ENCODE peak calls at places on chromosomes 7 and 10, in nine cellular contexts. G is gastrocnemius medialis, M is spleen, U is A549, Z is body of pancreas, P is tibial nerve, K is right lobe of liver, Y is transverse colon, W is upper lobe of left lung. N is an unnamed sample.

GRCh38 chr7:157495177-157495553 is 158.4 kb downstream of the DNAJB6 start:
- DNase-seq in G (no peak), M (no peak), U (no peak), Z (no peak), P (no peak), K (no peak), Y (no peak), W (no peak), N (no peak)

GRCh38 chr7:156014201-156014600 is 201.9 kb upstream of the SHH start:
- DNase-seq in G (no peak), M (no peak), U (no peak), Z (no peak), P (no peak), K (no peak), Y (no peak), W (no peak), N (no peak)

GRCh38 chr7:46385662-46386309 is 464.7 kb upstream of the IGFBP3 start:
- DNase-seq in G (no peak), M (no peak), U (peak; percentile 79), Z (no peak), P (no peak), K (no peak), Y (no peak), W (no peak), N (no peak)

GRCh38 chr10:97608991-97609561 is 19.6 kb downstream of the C10orf62 start:
- DNase-seq in G (peak; percentile 76), M (no peak), U (no peak), Z (no peak), P (no peak), K (no peak), Y (no peak), W (no peak), N (no peak)

GRCh38 chr7:131957338-131958025 is 401.1 kb upstream of the PODXL start:
- DNase-seq in G (no peak), M (no peak), U (no peak), Z (no peak), P (no peak), K (no peak), Y (no peak), W (no peak), N (no peak)

GRCh38 chr7:7719235-7719634 is 828 bp upstream of the RPA3 start:
- DNase-seq in G (peak; percentile 82), M (no peak), U (peak; percentile 35), Z (peak; percentile 68), P (no peak), K (no peak), Y (peak; percentile 18), W (no peak), N (no peak)

GRCh38 chr7:105723582-105723981 is 142.3 kb upstream of the EFCAB10 start:
- DNase-seq in G (no peak), M (no peak), U (no peak), Z (no peak), P (no peak), K (no peak), Y (no peak), W (no peak), N (no peak)

GRCh38 chr10:86579883-86580548 is 58.4 kb upstream of the WAPL start:
- DNase-seq in G (no peak), M (no peak), U (no peak), Z (no peak), P (no peak), K (no peak), Y (no peak), W (no peak), N (no peak)

GRCh38 chr7:30163231-30163894 is 28.6 kb downstream of the MTURN start:
- DNase-seq in G (no peak), M (peak; percentile 82), U (no peak), Z (peak; percentile 38), P (no peak), K (no peak), Y (no peak), W (no peak), N (no peak)

GRCh38 chr7:155267436-155267835 is 30.2 kb upstream of the INSIG1 start:
- DNase-seq in G (no peak), M (peak; percentile 64), U (no peak), Z (no peak), P (no peak), K (no peak), Y (no peak), W (no peak), N (no peak)

GRCh38 chr10:111439034-111439842 is 362.4 kb downstream of the ADRA2A start:
- DNase-seq in G (no peak), M (no peak), U (no peak), Z (no peak), P (no peak), K (no peak), Y (no peak), W (no peak), N (no peak)

GRCh38 chr7:8590225-8590624 is 156.8 kb downstream of the NXPH1 start:
- DNase-seq in G (no peak), M (no peak), U (no peak), Z (no peak), P (no peak), K (no peak), Y (no peak), W (no peak), N (no peak)

GRCh38 chr10:63273575-63273974 is 140.4 kb downstream of the NRBF2 start:
- DNase-seq in G (no peak), M (no peak), U (no peak), Z (no peak), P (no peak), K (no peak), Y (no peak), W (no peak), N (no peak)

GRCh38 chr7:142516038-142516501 is 233.2 kb upstream of the PRSS1 start:
- DNase-seq in G (no peak), M (no peak), U (peak; percentile 71), Z (peak; percentile 32), P (no peak), K (no peak), Y (peak; percentile 45), W (no peak), N (peak; percentile 63)

GRCh38 chr7:106284516-106285050 is at the start of gene NAMPT:
- DNase-seq in G (no peak), M (no peak), U (no peak), Z (peak; percentile 49), P (peak; percentile 20), K (peak; percentile 71), Y (peak; percentile 60), W (peak; percentile 95), N (peak; percentile 41)

GRCh38 chr10:102644066-102644645 is at the start of gene TRIM8:
- DNase-seq in G (no peak), M (peak; percentile 94), U (peak; percentile 61), Z (peak; percentile 58), P (no peak), K (peak; percentile 77), Y (peak; percentile 69), W (peak; percentile 94), N (no peak)

GRCh38 chr7:6160191-6160623 is 112.2 kb downstream of the CYTH3 start:
- DNase-seq in G (peak; percentile 70), M (no peak), U (peak; percentile 48), Z (peak; percentile 39), P (peak; percentile 59), K (no peak), Y (peak; percentile 44), W (peak; percentile 89), N (peak; percentile 81)

GRCh38 chr7:42883950-42884349 is 27.9 kb downstream of the C7orf25 start:
- DNase-seq in G (no peak), M (peak; percentile 83), U (peak; percentile 8), Z (no peak), P (no peak), K (no peak), Y (no peak), W (peak; percentile 77), N (peak; percentile 73)

GRCh38 chr7:42886129-42886528 is 25.7 kb downstream of the C7orf25 start:
- DNase-seq in G (no peak), M (no peak), U (peak; percentile 20), Z (no peak), P (no peak), K (no peak), Y (no peak), W (no peak), N (no peak)

GRCh38 chr7:42886866-42887509 is 24.9 kb downstream of the C7orf25 start:
- DNase-seq in G (no peak), M (no peak), U (no peak), Z (no peak), P (no peak), K (no peak), Y (no peak), W (no peak), N (no peak)
- H3K27ac ChIP-seq in G (no peak overlapping the region), M (no peak overlapping the region), U (no peak overlapping the region), Z (no peak overlapping the region), P (no peak overlapping the region), K (peak overlapping the region; percentile 87), Y (no peak overlapping the region), W (no peak overlapping the region), N (peak overlapping the region; percentile 47)

GRCh38 chr10:92760609-92761008 is 70.9 kb downstream of the HHEX start:
- DNase-seq in G (no peak), M (no peak), U (peak; percentile 40), Z (no peak), P (no peak), K (no peak), Y (no peak), W (no peak), N (no peak)
- TF ChIP-seq POLR2A in G (no peak), M (no peak), U (no peak), Z (no peak), P (no peak), K (no peak), Y (no peak), W (no peak), N (no peak)

DNA sequence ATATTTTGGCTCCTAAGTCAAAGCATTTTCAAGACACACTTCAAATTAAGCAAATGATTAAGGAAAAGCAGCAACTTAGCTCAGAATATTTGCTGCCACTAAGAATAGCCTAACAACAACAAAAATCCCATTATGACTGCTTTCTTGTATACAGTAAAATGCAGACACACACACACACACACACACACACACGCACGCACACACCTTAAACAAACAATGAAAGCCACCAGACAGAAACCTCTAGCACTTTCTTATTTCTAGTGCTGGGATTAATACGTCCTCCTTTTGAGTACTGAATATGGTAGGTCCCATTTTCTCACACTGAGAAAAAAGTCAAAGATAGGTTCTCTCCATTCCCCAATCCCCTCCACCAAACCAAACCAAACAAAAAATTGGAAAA is 23.4 kb upstream of the FEZF1 start:
- DNase-seq in G (no peak), M (no peak), U (no peak), Z (no peak), P (no peak), K (no peak), Y (no peak), W (no peak), N (no peak)
- H3K27ac ChIP-seq in G (no peak overlapping the region), M (no peak overlapping the region), U (no peak overlapping the region), Z (no peak overlapping the region), P (no peak overlapping the region), K (no peak overlapping the region), Y (no peak overlapping the region), W (no peak overlapping the region), N (no peak overlapping the region)

DNA sequence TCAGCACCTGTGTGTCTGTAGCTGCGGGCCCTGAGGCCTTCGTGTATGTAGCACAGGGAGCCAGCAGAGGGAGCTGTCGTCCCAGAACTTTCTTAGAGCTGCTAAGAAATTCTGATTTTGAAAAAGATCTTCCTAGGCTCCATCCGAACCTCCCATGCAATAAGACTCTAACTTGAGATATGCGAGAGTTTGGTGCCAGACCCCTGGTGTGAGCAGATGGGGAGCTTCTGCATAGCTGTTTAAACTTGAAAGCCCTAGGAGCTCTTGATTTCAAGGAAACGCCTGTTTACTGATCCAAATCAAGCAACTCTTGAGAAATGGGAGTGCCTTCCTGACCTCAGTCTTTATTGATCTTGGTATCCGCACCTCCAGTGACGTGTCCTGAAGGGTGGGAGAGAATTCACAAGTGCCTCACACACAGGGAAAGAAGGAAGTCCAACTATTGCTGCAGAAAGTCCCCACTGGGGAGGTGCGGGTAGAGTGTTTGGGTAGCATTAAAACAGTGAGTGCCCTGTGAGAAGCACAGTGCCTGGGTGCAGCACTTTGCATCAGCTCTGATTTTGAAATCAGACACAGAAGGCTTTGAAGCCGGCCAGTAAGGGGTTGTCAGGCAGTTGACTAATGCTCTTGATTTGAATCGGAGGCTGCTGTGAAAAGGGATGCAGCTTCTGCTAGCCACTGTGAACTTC is 66.4 kb upstream of the STRIP2 start:
- DNase-seq in G (peak; percentile 74), M (peak; percentile 89), U (peak; percentile 76), Z (peak; percentile 79), P (peak; percentile 56), K (peak; percentile 67), Y (peak; percentile 88), W (no peak), N (peak; percentile 86)
- TF ChIP-seq POLR2A in G (no peak), M (no peak), U (no peak), Z (no peak), P (no peak), K (no peak), Y (peak; percentile 97), W (peak; percentile 86), N (no peak)

N was measured in testis.